ENCODE peak calls at places on chromosomes 16 and 17, in four cellular contexts. P, U, X and O are unnamed samples.
A peak's percentile ranks its signal among the peaks of the same experiment; 100 is the strongest.

GRCh38 chr17:77884019-77884418 is 74.5 kb upstream of the TNRC6C start:
- DNase-seq in P (peak; percentile 90), U (no peak), X (peak; percentile 61), O (no peak)

GRCh38 chr16:8708546-8708945 is 34.1 kb downstream of the ABAT start:
- DNase-seq in P (no peak), U (no peak), X (no peak), O (no peak)

GRCh38 chr17:6638046-6638908 is 2.2 kb downstream of the KIAA0753 start:
- DNase-seq in P (no peak), U (no peak), X (no peak), O (no peak)

GRCh38 chr16:53949716-53950410 is 245.9 kb downstream of the FTO start:
- DNase-seq in P (no peak), U (no peak), X (no peak), O (no peak)

GRCh38 chr16:58266336-58266735 is 28.5 kb downstream of the PRSS54 start:
- DNase-seq in P (no peak), U (no peak), X (no peak), O (no peak)

GRCh38 chr16:35750701-35751104 is 2291.3 kb downstream of the TP53TG3F start:
- DNase-seq in P (no peak), U (no peak), X (no peak), O (no peak)

GRCh38 chr16:50992366-50993032 is 158.6 kb downstream of the SALL1 start:
- DNase-seq in P (no peak), U (no peak), X (no peak), O (no peak)

GRCh38 chr17:9676742-9677387 is 31.5 kb downstream of the USP43 start:
- DNase-seq in P (no peak), U (no peak), X (peak; percentile 87), O (no peak)

GRCh38 chr16:4937782-4938682 is 1.1 kb upstream of the PPL start:
- DNase-seq in P (no peak), U (no peak), X (no peak), O (no peak)

GRCh38 chr17:81194225-81194760 is 28.3 kb upstream of the AATK start:
- DNase-seq in P (no peak), U (no peak), X (no peak), O (no peak)

GRCh38 chr17:1638171-1638583 is 7.4 kb downstream of the SCARF1 start:
- DNase-seq in P (peak; percentile 79), U (no peak), X (no peak), O (no peak)

GRCh38 chr17:82655038-82655479 is 6.8 kb upstream of the WDR45B start:
- DNase-seq in P (no peak), U (no peak), X (no peak), O (no peak)

GRCh38 chr17:7561589-7562207 is at the start of gene SENP3:
- DNase-seq in P (peak; percentile 97), U (no peak), X (peak; percentile 91), O (peak; percentile 63)